ENCODE peak calls at places on chromosomes 7 and 10, in five cellular contexts. M is PC-9, H is GM12865, O is left ventricle myocardium inferior, N is right lobe of liver. T is an unnamed sample.

GRCh38 chr7:47635091-47636090 is 53.5 kb upstream of the TNS3 start:
- DNase-seq in M (peak; percentile 80), H (no peak), O (no peak), N (peak; percentile 85), T (no peak)

GRCh38 chr10:51272580-51272979 is 198.3 kb downstream of the PRKG1 start:
- DNase-seq in M (no peak), H (no peak), O (no peak), N (no peak), T (no peak)

GRCh38 chr10:92689663-92690210 is at the start of gene HHEX:
- DNase-seq in M (peak; percentile 48), H (peak; percentile 74), O (peak; percentile 61), N (peak; percentile 91), T (peak; percentile 90)

GRCh38 chr7:17030559-17030958 is 148.8 kb upstream of the AGR3 start:
- DNase-seq in M (no peak), H (peak; percentile 18), O (no peak), N (no peak), T (no peak)

GRCh38 chr10:94890264-94891022 is 48.0 kb upstream of the CYP2C9 start:
- DNase-seq in M (no peak), H (no peak), O (no peak), N (no peak), T (no peak)

GRCh38 chr10:19541299-19541698 is 274.9 kb upstream of the PLXDC2 start:
- DNase-seq in M (no peak), H (no peak), O (no peak), N (no peak), T (no peak)

GRCh38 chr7:88102686-88103085 is 117.2 kb downstream of the SRI start:
- DNase-seq in M (no peak), H (no peak), O (no peak), N (no peak), T (no peak)

GRCh38 chr10:77926566-77927342 is at the start of gene DLG5:
- DNase-seq in M (no peak), H (peak; percentile 61), O (peak; percentile 73), N (peak; percentile 81), T (peak; percentile 83)

GRCh38 chr10:13352519-13352918 is 4.4 kb upstream of the SEPHS1 start:
- DNase-seq in M (no peak), H (peak; percentile 62), O (no peak), N (no peak), T (peak; percentile 75)

GRCh38 chr7:108403597-108404217 is 52.5 kb downstream of the NRCAM start:
- DNase-seq in M (no peak), H (no peak), O (no peak), N (no peak), T (no peak)

GRCh38 chr10:78600740-78601139 is 468.0 kb upstream of the ZMIZ1 start:
- DNase-seq in M (no peak), H (no peak), O (no peak), N (no peak), T (no peak)

GRCh38 chr10:74432841-74433594 is 282.0 kb downstream of the ADK start:
- DNase-seq in M (no peak), H (no peak), O (no peak), N (no peak), T (no peak)

GRCh38 chr7:92754756-92755581 is 81.4 kb downstream of the CDK6 start:
- DNase-seq in M (no peak), H (no peak), O (peak; percentile 28), N (no peak), T (no peak)

GRCh38 chr10:43939939-43940810 is 291.5 kb upstream of the ZNF32 start:
- DNase-seq in M (no peak), H (peak; percentile 22), O (no peak), N (no peak), T (no peak)

GRCh38 chr7:70014472-70015232 is 416.4 kb downstream of the AUTS2 start:
- DNase-seq in M (no peak), H (no peak), O (no peak), N (no peak), T (no peak)

GRCh38 chr10:79938728-79939380 is 10.1 kb downstream of the SFTPD start:
- DNase-seq in M (no peak), H (peak; percentile 20), O (peak; percentile 27), N (no peak), T (no peak)

GRCh38 chr10:114523876-114524275 is 119.6 kb upstream of the AFAP1L2 start:
- DNase-seq in M (no peak), H (no peak), O (no peak), N (no peak), T (no peak)

GRCh38 chr10:80187465-80188409 is 17.6 kb downstream of the ANXA11 start:
- DNase-seq in M (no peak), H (peak; percentile 51), O (no peak), N (no peak), T (peak; percentile 73)

GRCh38 chr7:112571852-112572607 is 91.2 kb downstream of the LSMEM1 start:
- DNase-seq in M (no peak), H (no peak), O (no peak), N (no peak), T (no peak)

GRCh38 chr7:43758861-43759683 is 592 bp downstream of the BLVRA start:
- DNase-seq in M (no peak), H (peak; percentile 62), O (no peak), N (no peak), T (peak; percentile 76)

GRCh38 chr10:80441831-80442230 is 12.3 kb upstream of the TSPAN14 start:
- DNase-seq in M (no peak), H (no peak), O (no peak), N (no peak), T (no peak)

GRCh38 chr10:133100186-133100585 is 12.5 kb downstream of the ADGRA1 start:
- DNase-seq in M (no peak), H (no peak), O (no peak), N (no peak), T (no peak)

GRCh38 chr10:112689327-112689726 is 242.3 kb downstream of the VTI1A start:
- DNase-seq in M (no peak), H (no peak), O (peak; percentile 22), N (no peak), T (no peak)

GRCh38 chr7:99829520-99830160 is 1.8 kb downstream of the CYP3A43 start:
- DNase-seq in M (peak; percentile 51), H (no peak), O (no peak), N (no peak), T (no peak)

GRCh38 chr7:158356454-158356853 is 231.2 kb downstream of the PTPRN2 start:
- DNase-seq in M (no peak), H (no peak), O (no peak), N (no peak), T (no peak)

GRCh38 chr7:120944826-120945562 is 5.6 kb upstream of the ING3 start:
- DNase-seq in M (no peak), H (no peak), O (no peak), N (no peak), T (no peak)

GRCh38 chr7:142696456-142697179 is 52.7 kb upstream of the PRSS1 start:
- DNase-seq in M (no peak), H (no peak), O (no peak), N (no peak), T (no peak)

DNA sequence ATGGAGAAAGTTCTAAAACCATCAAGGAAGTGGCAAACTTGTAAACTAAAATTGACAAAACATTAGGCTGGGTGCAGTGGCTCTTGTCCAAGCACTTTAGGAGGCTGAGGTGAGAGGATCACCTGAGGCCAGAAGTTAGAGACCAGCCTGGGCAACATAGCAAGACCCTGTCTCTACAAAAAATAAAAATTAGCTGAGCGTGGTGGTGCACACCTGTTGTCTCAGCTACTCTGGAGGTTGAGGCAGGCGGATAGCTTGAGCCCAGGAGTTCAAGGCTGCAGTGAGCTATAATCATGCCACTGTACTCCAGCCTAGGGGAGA is 29.4 kb upstream of the HNRNPH3 start:
- DNase-seq in M (no peak), H (no peak), O (no peak), N (no peak), T (no peak)
- TF ChIP-seq CTCF in M (peak; percentile 49), H (no peak), O (no peak), N (no peak), T (no peak)

GRCh38 chr7:106582365-106582764 is 78.6 kb downstream of the CCDC71L start:
- DNase-seq in M (no peak), H (no peak), O (no peak), N (no peak), T (no peak)
- TF ChIP-seq CTCF in M (no peak), H (no peak), O (no peak), N (no peak), T (no peak)

DNA sequence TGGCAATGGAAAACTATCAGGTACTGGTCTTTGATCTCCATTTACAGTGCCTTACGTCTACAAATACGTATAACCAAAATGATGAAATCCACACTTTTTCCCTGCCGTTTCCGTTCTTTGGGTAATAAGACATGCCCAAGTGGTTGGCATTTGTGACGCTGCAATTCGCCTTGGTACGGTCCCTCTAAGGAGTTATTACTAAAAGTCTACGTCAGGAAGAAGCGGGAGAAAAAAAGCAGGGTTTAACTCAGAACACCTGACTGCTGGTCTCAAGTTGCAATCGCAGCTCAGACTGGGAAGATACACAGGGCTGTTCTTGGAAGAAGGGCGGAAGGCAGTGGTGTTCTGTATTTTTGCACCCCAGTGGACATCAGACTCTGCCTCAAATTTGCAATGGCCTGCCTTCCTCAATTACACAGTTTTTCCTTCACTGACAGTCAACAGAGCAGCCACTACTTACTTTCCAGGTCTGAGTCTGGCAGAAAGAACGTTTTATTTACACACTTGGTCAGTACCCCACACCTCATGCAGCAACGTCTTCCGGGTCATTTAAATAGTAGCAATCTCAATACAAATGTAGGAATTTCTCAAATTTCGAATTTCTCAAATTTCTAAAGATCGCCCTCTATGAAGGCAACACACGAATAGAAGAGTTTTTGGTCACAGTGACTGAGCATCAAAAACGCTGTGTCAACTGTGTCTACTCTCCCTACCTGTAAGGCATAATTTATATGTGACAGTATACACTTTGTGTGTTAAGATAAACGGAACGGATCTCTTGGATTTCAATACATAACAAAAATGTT is 2.1 kb downstream of the BAIAP2L1 start:
- DNase-seq in M (peak; percentile 48), H (peak; percentile 36), O (no peak), N (peak; percentile 5), T (no peak)
- TF ChIP-seq CTCF in M (no peak), H (no peak), O (no peak), N (no peak), T (no peak)

GRCh38 chr10:69408318-69409175 is 8.2 kb downstream of the TACR2 start:
- DNase-seq in M (peak; percentile 85), H (peak; percentile 95), O (peak; percentile 94), N (peak; percentile 95), T (peak; percentile 97)

GRCh38 chr10:69406816-69407580 is 9.7 kb downstream of the TACR2 start:
- DNase-seq in M (no peak), H (no peak), O (no peak), N (peak; percentile 49), T (no peak)

GRCh38 chr10:69409176-69409495 is 7.6 kb downstream of the TACR2 start:
- DNase-seq in M (no peak), H (no peak), O (no peak), N (no peak), T (no peak)

GRCh38 chr10:69406302-69406811 is 10.4 kb downstream of the TACR2 start:
- DNase-seq in M (no peak), H (no peak), O (peak; percentile 72), N (peak; percentile 47), T (no peak)

DNA sequence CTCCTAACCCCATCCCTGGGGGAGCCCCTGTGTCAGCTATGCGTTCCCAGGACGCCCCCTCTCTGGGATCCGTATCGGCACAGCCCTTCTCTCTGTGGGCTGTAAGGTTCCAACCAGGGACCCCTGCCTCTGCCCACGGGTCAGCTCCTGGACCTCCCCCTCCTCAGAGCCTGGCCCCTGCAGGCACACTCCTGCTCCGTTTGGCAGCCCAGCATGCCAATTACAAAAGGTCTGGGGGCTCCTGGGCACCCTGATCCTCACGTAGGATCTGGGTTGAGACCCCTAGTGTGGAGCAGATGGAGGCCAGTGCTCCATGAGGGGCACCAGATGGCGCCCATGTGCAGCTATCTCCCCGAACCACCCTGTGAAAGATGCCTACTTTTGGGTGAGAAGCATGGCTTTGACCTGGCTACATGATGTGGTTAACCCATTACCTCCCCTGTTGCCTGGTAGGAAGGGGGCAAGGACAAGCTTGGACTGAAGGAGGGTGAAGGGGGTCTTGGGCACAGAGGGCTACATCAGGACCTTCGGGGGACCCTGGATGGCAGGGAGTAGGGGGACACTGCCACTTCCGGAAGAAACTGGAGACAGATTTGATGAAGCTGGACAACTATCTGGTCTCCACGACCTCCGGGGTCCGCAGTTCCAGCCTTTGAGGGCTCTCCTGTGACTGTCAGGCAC is 9.0 kb downstream of the TACR2 start:
- DNase-seq in M (no peak), H (peak; percentile 49), O (no peak), N (peak; percentile 55), T (peak; percentile 50)
- TF ChIP-seq CTCF in M (peak; percentile 47), H (peak; percentile 27), O (peak; percentile 22), N (peak; percentile 5), T (no peak)

T was measured in GM20000.